ENCODE peak calls at places on chromosomes 6 and 20, in six cellular contexts. H is neuronal stem cell, O is IMR-90, G is mesenchymal stem cell, Y is H1, J is trophoblast cell. B is an unnamed sample.

GRCh38 chr6:7684843-7685242 is 41.1 kb upstream of the BMP6 start:
- DNase-seq in H (peak), O (no peak), G (no peak), Y (peak), J (no peak), B (peak)

GRCh38 chr6:41559655-41560439 is 13.7 kb downstream of the FOXP4 start:
- DNase-seq in H (no peak), O (no peak), G (no peak), Y (no peak), J (no peak), B (no peak)

GRCh38 chr6:4727236-4727635 is 49.0 kb upstream of the CDYL start:
- DNase-seq in H (no peak), O (no peak), G (peak), Y (no peak), J (no peak), B (no peak)

GRCh38 chr6:87914637-87915395 is 132.8 kb upstream of the SPACA1 start:
- DNase-seq in H (no peak), O (peak), G (no peak), Y (no peak), J (no peak), B (no peak)

GRCh38 chr20:31638317-31638716 is 605 bp downstream of the COX4I2 start:
- DNase-seq in H (no peak), O (no peak), G (no peak), Y (no peak), J (no peak), B (no peak)

GRCh38 chr6:43120938-43121913 is 45.1 kb downstream of the PTK7 start:
- DNase-seq in H (no peak), O (peak), G (peak), Y (no peak), J (peak), B (no peak)

GRCh38 chr20:62523473-62524203 is 47.8 kb upstream of the GATA5 start:
- DNase-seq in H (no peak), O (no peak), G (no peak), Y (no peak), J (no peak), B (peak)

GRCh38 chr6:96917098-96917497 is 7.4 kb upstream of the KLHL32 start:
- DNase-seq in H (no peak), O (no peak), G (no peak), Y (no peak), J (no peak), B (no peak)

GRCh38 chr6:118813795-118814194 is 80.2 kb upstream of the ASF1A start:
- DNase-seq in H (no peak), O (peak), G (peak), Y (no peak), J (no peak), B (no peak)

GRCh38 chr6:105781248-105781647 is 304.9 kb upstream of the PRDM1 start:
- DNase-seq in H (no peak), O (no peak), G (no peak), Y (no peak), J (peak), B (no peak)

GRCh38 chr20:433300-433975 is 25.3 kb downstream of the RBCK1 start:
- DNase-seq in H (no peak), O (no peak), G (no peak), Y (no peak), J (no peak), B (no peak)

GRCh38 chr6:47634210-47635047 is 64.0 kb upstream of the ADGRF4 start:
- DNase-seq in H (no peak), O (no peak), G (no peak), Y (no peak), J (no peak), B (no peak)

GRCh38 chr6:15615837-15616236 is 47.0 kb downstream of the DTNBP1 start:
- DNase-seq in H (no peak), O (peak), G (peak), Y (no peak), J (no peak), B (no peak)

GRCh38 chr20:3927486-3928291 is 38.5 kb downstream of the PANK2 start:
- DNase-seq in H (no peak), O (peak), G (peak), Y (no peak), J (peak), B (peak)

GRCh38 chr6:70530023-70530422 is 36.7 kb upstream of the SDHAF4 start:
- DNase-seq in H (no peak), O (no peak), G (no peak), Y (no peak), J (no peak), B (no peak)

GRCh38 chr6:160477901-160478300 is 129.7 kb downstream of the SLC22A3 start:
- DNase-seq in H (no peak), O (no peak), G (no peak), Y (no peak), J (no peak), B (no peak)

GRCh38 chr20:12156252-12156651 is 238.6 kb downstream of the BTBD3 start:
- DNase-seq in H (no peak), O (no peak), G (no peak), Y (no peak), J (no peak), B (peak)

GRCh38 chr20:50861012-50861411 is 66.2 kb downstream of the BCAS4 start:
- DNase-seq in H (no peak), O (no peak), G (no peak), Y (no peak), J (no peak), B (no peak)

GRCh38 chr6:138291036-138291848 is 73.0 kb upstream of the PBOV1 start:
- DNase-seq in H (no peak), O (no peak), G (no peak), Y (no peak), J (no peak), B (no peak)

GRCh38 chr6:6057442-6058053 is 50.8 kb upstream of the NRN1 start:
- DNase-seq in H (peak), O (no peak), G (peak), Y (no peak), J (peak), B (no peak)

GRCh38 chr6:149076355-149076734 is 241.2 kb upstream of the TAB2 start:
- DNase-seq in H (no peak), O (no peak), G (no peak), Y (no peak), J (no peak), B (no peak)

GRCh38 chr6:11785449-11785951 is 6.9 kb upstream of the ADTRP start:
- DNase-seq in H (no peak), O (no peak), G (no peak), Y (no peak), J (peak), B (no peak)

GRCh38 chr6:3306848-3307247 is 48.1 kb downstream of the PSMG4 start:
- DNase-seq in H (no peak), O (no peak), G (no peak), Y (no peak), J (no peak), B (no peak)

GRCh38 chr6:144264270-144265060 is 20.7 kb upstream of the UTRN start:
- DNase-seq in H (no peak), O (peak), G (peak), Y (no peak), J (peak), B (peak)

GRCh38 chr6:33692078-33692759 is 19.3 kb downstream of the UQCC2 start:
- DNase-seq in H (no peak), O (no peak), G (no peak), Y (no peak), J (peak), B (peak)

GRCh38 chr20:34302312-34302722 is 838 bp downstream of the AHCY start:
- DNase-seq in H (no peak), O (peak), G (peak), Y (no peak), J (peak), B (no peak)

GRCh38 chr20:34300809-34301586 is 2.2 kb downstream of the AHCY start:
- DNase-seq in H (no peak), O (no peak), G (peak), Y (no peak), J (no peak), B (no peak)

GRCh38 chr20:34299925-34300806 is 3.0 kb downstream of the AHCY start:
- DNase-seq in H (no peak), O (peak), G (peak), Y (no peak), J (no peak), B (no peak)

GRCh38 chr20:34301587-34302311 is 1.4 kb downstream of the AHCY start:
- DNase-seq in H (no peak), O (no peak), G (no peak), Y (no peak), J (no peak), B (no peak)

DNA sequence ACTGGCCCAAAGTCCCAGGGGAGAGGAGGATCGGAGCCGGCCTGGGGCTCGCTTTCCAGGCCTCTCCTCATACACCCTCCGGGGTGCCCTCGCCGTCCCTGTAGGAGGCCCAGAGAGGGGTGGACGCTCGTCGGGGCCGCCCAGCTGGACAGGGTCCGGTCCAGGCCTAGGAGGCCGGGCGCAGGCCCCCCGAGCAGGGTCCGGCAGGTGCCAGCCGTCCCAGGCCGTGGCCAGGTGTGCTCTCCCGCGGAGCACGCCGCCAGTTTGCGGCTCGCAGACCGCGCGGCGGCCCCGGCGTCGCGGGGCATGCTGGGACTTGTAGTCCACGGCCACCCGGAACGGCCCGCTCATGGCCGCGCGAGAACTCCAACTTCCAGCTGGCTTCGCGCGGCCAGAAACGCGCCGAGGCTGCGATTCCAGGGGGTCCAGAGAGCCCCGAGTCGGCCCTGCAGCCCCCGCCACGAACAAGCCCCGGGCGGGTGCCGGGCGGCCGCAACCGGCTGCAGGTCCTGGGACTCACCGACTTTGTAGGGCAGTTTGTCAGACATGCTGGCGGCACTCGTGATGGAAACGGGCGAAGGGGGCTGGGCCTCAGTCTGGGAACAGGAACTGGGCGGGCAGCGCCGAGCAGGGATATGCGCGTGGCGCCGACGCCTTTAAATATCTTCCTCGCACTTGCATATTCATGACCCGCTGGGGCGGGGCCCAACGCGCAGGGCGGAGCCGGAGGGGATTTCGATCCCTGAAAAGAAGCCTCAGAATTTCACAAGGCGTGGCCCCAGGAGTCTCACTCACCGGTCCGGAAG is at the start of gene AHCY:
- DNase-seq in H (peak), O (peak), G (peak), Y (peak), J (peak), B (peak)
- H2BK5ac ChIP-seq in H (no peak), O (peak), G (peak), Y (peak), J (peak), B (no peak)

DNA sequence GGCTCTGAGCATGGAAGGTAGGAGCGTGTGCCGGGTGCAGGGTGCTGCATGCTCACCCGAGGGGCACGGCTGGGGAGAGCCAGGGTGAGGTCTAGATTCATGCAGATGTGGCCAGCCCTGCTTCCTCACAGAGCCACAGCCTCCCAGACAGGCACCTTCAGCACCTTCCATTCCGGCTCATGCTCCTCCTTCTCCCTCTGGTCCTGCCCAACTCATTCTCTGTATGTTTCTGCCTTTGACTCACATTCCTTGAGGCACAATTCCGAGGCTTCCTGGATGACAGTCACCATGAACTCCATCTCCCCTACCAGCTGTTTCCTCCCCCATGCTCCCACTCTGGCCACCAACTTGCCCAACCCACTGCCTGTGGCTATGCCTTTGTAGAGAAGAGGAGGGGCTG is 35.4 kb downstream of the DACT2 start:
- DNase-seq in H (no peak), O (no peak), G (no peak), Y (no peak), J (peak), B (no peak)
- H4K91ac ChIP-seq in H (no peak), O (no peak), G (no peak), Y (no peak), J (no peak), B (no peak)

DNA sequence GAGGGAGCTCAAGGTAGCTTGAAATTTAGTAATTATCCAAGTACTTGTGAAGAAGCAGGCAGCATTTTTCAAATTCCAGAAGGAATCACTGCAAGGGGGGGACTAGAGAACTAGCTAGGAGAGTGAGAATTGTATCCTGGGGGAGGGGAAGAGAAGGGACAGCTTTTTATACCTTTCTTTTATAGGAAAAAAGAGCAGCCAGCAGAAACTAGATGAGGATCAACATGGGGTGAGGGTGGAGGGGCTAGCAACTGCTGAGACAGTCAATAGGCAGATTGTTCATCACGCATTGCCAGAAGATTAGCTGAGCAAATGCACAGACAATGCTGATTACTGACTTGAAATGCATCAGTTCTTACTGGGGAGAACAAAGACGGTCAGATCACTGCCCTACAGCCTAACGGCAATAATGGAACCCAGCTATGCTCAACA is 514.3 kb upstream of the CITED2 start:
- DNase-seq in H (peak), O (peak), G (peak), Y (peak), J (no peak), B (peak)
- H2BK5ac ChIP-seq in H (no peak), O (peak), G (no peak), Y (peak), J (peak), B (no peak)

GRCh38 chr6:169897601-169898358 is 146.4 kb downstream of the ERMARD start:
- DNase-seq in H (no peak), O (no peak), G (no peak), Y (no peak), J (no peak), B (no peak)
- H4K91ac ChIP-seq in H (no peak), O (no peak), G (no peak), Y (no peak), J (no peak), B (no peak)

GRCh38 chr20:64049887-64050260 is 435 bp upstream of the SOX18 start:
- DNase-seq in H (no peak), O (no peak), G (no peak), Y (no peak), J (no peak), B (no peak)
- H2BK5ac ChIP-seq in H (no peak), O (no peak), G (no peak), Y (no peak), J (no peak), B (no peak)

DNA sequence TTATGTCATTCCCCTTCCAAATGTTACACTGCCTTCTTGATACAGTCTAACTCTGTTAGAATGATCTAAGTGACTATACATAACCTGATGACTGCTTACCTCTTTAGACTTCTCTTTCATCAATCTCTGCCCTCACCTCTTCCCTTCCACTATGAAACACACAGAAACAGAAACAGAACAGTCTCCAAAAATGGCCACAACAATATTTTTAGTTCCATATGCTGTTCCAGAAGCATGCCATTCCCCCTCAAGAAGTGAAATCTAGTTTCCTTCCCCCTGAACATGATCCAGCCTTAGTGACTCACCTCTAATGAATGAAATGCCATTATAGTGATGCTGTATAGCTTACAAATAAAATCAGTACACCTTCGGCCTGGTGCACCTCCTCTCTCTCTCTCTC is 229.3 kb upstream of the TENT5A start:
- DNase-seq in H (no peak), O (peak), G (peak), Y (no peak), J (no peak), B (no peak)
- H4K91ac ChIP-seq in H (no peak), O (no peak), G (no peak), Y (no peak), J (no peak), B (no peak)

GRCh38 chr6:36133912-36134311 is 3.6 kb downstream of the MAPK13 start:
- DNase-seq in H (no peak), O (no peak), G (no peak), Y (no peak), J (no peak), B (no peak)
- H2BK5ac ChIP-seq in H (no peak), O (no peak), G (peak), Y (no peak), J (no peak), B (no peak)

DNA sequence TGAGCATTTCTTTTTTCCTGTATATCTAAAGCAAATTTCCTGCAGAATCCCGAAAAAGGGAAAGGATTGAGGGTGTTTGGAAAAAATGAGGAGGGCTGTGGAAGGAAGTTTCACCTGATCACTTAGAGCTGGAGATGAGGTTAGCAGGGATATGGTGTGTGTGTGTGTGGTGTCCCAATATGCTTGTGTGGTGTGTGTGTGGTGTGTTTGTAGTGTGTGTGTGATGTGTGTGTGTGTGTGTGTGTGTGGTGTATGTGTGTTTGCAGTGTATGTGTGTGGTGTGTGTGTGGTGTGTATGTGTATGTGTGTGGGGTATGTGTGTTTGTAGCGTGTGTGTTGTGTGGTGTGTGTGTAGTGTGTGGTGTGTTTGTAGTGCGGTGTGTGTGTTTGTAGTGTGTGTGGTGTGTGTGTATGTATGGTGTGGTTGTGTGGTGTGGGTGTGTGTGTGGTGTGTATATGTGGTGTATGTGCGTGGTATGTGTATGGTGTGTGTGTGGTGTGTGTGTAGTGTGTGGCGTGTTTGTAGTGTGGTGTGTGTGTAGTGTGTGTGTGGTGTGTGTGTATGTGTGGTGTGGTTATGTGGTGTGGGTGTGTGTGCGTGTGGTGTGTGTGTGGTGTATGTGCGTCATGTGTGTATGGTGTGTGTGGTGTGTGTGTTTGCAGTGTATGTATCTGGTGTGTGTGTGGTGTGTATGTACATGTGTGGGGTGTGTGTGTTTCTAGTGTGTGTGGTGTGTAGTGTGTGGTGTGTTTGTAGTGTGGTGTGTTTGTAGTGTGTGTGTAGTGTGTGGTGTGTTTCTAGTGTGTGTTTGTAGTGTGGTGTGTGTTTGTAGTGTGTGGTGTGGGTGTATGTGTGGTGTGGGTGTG is 67.6 kb downstream of the GCNT2 start:
- DNase-seq in H (no peak), O (no peak), G (no peak), Y (no peak), J (no peak), B (no peak)
- H4K91ac ChIP-seq in H (peak), O (no peak), G (no peak), Y (peak), J (no peak), B (peak)

GRCh38 chr6:21109421-21110178 is 484.0 kb upstream of the SOX4 start:
- DNase-seq in H (no peak), O (peak), G (peak), Y (no peak), J (peak), B (no peak)
- H2BK5ac ChIP-seq in H (no peak), O (no peak), G (no peak), Y (no peak), J (no peak), B (no peak)

GRCh38 chr6:124968401-124968800 is 6.2 kb downstream of the RNF217 start:
- DNase-seq in H (no peak), O (peak), G (peak), Y (no peak), J (peak), B (no peak)
- H4K91ac ChIP-seq in H (no peak), O (no peak), G (no peak), Y (no peak), J (no peak), B (no peak)